ENCODE peak calls at places on chromosome 6, in four cellular contexts. One of them, this sample, is unnamed.

GRCh38 chr6:30544666-30545272 is 11.5 kb downstream of the GNL1 start:
- DNase-seq in brain microvascular endothelial cell: peak
- DNase-seq in AG10803: peak
- DNase-seq in NB4: peak
- DNase-seq in this sample: peak

GRCh38 chr6:139027620-139028182 is 844 bp upstream of the ABRACL start:
- DNase-seq in AG10803: peak
- DNase-seq in NB4: peak
- DNase-seq in brain microvascular endothelial cell: peak
- DNase-seq in this sample: peak

GRCh38 chr6:49264909-49265308 is 198.1 kb downstream of the MMUT start:
- DNase-seq in AG10803: no peak
- DNase-seq in brain microvascular endothelial cell: no peak
- DNase-seq in NB4: no peak
- DNase-seq in this sample: no peak

GRCh38 chr6:152267967-152268845 is 369.0 kb downstream of the SYNE1 start:
- DNase-seq in AG10803: no peak
- DNase-seq in NB4: peak
- DNase-seq in brain microvascular endothelial cell: no peak
- DNase-seq in this sample: peak

GRCh38 chr6:14889172-14889571 is 356.7 kb upstream of the JARID2 start:
- DNase-seq in brain microvascular endothelial cell: peak
- DNase-seq in AG10803: peak
- DNase-seq in NB4: no peak
- DNase-seq in this sample: no peak

GRCh38 chr6:100554228-100554627 is 89.5 kb upstream of the SIM1 start:
- DNase-seq in AG10803: no peak
- DNase-seq in brain microvascular endothelial cell: no peak
- DNase-seq in NB4: no peak
- DNase-seq in this sample: no peak

GRCh38 chr6:2667617-2668016 is 83.1 kb downstream of the MYLK4 start:
- DNase-seq in AG10803: no peak
- DNase-seq in NB4: no peak
- DNase-seq in brain microvascular endothelial cell: no peak
- DNase-seq in this sample: no peak

GRCh38 chr6:127858992-127859391 is 41.9 kb downstream of the THEMIS start:
- DNase-seq in NB4: no peak
- DNase-seq in AG10803: no peak
- DNase-seq in brain microvascular endothelial cell: no peak
- DNase-seq in this sample: no peak

GRCh38 chr6:27651371-27651732 is 178.4 kb upstream of the ZNF184 start:
- DNase-seq in brain microvascular endothelial cell: peak
- DNase-seq in AG10803: no peak
- DNase-seq in NB4: no peak
- DNase-seq in this sample: no peak

GRCh38 chr6:169539176-169539897 is 162.5 kb downstream of the WDR27 start:
- DNase-seq in brain microvascular endothelial cell: peak
- DNase-seq in NB4: no peak
- DNase-seq in AG10803: no peak
- DNase-seq in this sample: no peak

GRCh38 chr6:94099072-94099471 is 679.7 kb upstream of the EPHA7 start:
- DNase-seq in brain microvascular endothelial cell: no peak
- DNase-seq in NB4: no peak
- DNase-seq in AG10803: no peak
- DNase-seq in this sample: no peak

GRCh38 chr6:134174790-134175531 is 122.5 kb upstream of the SLC2A12 start:
- DNase-seq in AG10803: peak
- DNase-seq in NB4: peak
- DNase-seq in brain microvascular endothelial cell: peak
- DNase-seq in this sample: peak

GRCh38 chr6:44667668-44668390 is 280.3 kb downstream of the CDC5L start:
- DNase-seq in AG10803: no peak
- DNase-seq in NB4: peak
- DNase-seq in brain microvascular endothelial cell: no peak
- DNase-seq in this sample: no peak

GRCh38 chr6:25441658-25442276 is 162.6 kb downstream of the CARMIL1 start:
- DNase-seq in brain microvascular endothelial cell: no peak
- DNase-seq in AG10803: no peak
- DNase-seq in NB4: no peak
- DNase-seq in this sample: no peak

GRCh38 chr6:34273242-34273805 is 24.5 kb upstream of the SMIM29 start:
- DNase-seq in AG10803: peak
- DNase-seq in NB4: peak
- DNase-seq in brain microvascular endothelial cell: peak
- DNase-seq in this sample: peak

GRCh38 chr6:4667591-4667990 is 108.6 kb upstream of the CDYL start:
- DNase-seq in AG10803: no peak
- DNase-seq in NB4: no peak
- DNase-seq in brain microvascular endothelial cell: no peak
- DNase-seq in this sample: no peak

GRCh38 chr6:111625511-111626331 is 20.0 kb upstream of the TRAF3IP2 start:
- DNase-seq in brain microvascular endothelial cell: peak
- DNase-seq in AG10803: peak
- DNase-seq in NB4: no peak
- DNase-seq in this sample: no peak

GRCh38 chr6:120058410-120058809 is 708.8 kb upstream of the MAN1A1 start:
- DNase-seq in NB4: no peak
- DNase-seq in AG10803: no peak
- DNase-seq in brain microvascular endothelial cell: no peak
- DNase-seq in this sample: no peak

GRCh38 chr6:120055071-120055470 is 705.5 kb upstream of the MAN1A1 start:
- DNase-seq in brain microvascular endothelial cell: no peak
- DNase-seq in NB4: no peak
- DNase-seq in AG10803: no peak
- DNase-seq in this sample: no peak

GRCh38 chr6:120056085-120056484 is 706.5 kb upstream of the MAN1A1 start:
- DNase-seq in brain microvascular endothelial cell: no peak
- DNase-seq in AG10803: no peak
- DNase-seq in NB4: peak
- DNase-seq in this sample: peak
- TF ChIP-seq CTCF in brain microvascular endothelial cell: peak
- TF ChIP-seq CTCF in AG10803: peak
- TF ChIP-seq CTCF in NB4: peak
- TF ChIP-seq CTCF in this sample: peak

GRCh38 chr6:167750956-167751358 is 75.8 kb upstream of the AFDN start:
- DNase-seq in AG10803: no peak
- DNase-seq in brain microvascular endothelial cell: no peak
- DNase-seq in NB4: no peak
- DNase-seq in this sample: no peak
- TF ChIP-seq CTCF in AG10803: no peak
- TF ChIP-seq CTCF in brain microvascular endothelial cell: no peak
- TF ChIP-seq CTCF in NB4: no peak
- TF ChIP-seq CTCF in this sample: no peak

DNA sequence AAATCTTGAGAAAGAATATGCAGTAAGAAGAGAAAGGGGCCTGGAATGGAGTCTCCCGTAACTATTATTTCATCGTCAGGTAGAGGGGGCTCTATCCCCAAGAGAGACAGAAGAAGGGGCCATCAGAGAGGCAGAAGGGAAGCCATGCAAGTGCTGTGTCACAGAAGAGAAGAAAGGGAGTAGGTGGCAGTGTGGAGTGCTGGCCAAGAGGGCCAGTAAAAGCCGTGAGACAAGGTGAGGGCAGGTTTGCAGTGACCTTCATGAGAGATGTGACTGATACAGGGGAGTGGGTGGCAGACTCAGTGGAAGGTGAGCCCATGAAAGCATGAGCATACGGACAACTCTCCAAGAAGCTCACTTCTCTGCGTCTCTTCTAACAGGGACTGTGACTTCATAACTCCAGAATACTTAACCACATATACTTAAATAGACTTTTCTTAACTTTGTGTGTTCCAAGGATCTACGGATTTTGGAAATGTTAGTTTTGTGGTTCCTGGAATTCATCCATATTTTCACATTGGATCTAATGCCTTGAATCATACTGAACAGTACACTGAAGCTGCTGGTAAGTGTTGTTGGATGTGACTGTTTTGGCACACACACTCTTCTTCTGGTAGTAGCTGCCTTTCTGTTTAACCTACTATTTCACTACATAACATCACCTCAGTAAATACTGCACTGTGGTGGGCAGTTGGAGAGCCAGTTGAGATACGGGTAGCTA is 15.6 kb downstream of the PM20D2 start:
- DNase-seq in AG10803: no peak
- DNase-seq in brain microvascular endothelial cell: no peak
- DNase-seq in NB4: no peak
- DNase-seq in this sample: no peak
- TF ChIP-seq CTCF in AG10803: no peak
- TF ChIP-seq CTCF in brain microvascular endothelial cell: no peak
- TF ChIP-seq CTCF in NB4: no peak
- TF ChIP-seq CTCF in this sample: no peak

DNA sequence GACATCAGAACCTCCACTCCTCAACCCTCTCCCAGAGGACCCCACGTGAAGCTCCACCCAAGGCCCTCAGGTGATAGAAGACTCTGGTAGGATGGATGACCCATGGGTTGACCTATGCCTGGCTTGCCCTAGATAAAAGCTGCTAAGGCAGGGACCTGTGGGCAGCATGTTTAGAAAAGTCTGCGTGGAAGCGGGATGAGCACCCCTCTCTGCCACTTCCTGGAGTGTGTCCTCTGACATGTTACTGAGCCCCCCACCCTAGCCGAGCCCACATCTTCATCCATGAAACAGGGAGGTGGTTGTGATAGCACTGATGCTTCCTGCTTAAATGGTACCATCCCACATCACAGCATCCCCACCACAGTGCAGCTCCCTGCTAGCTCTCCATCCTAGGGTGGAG is 21.8 kb downstream of the MOCS1 start:
- DNase-seq in AG10803: no peak
- DNase-seq in brain microvascular endothelial cell: no peak
- DNase-seq in NB4: no peak
- DNase-seq in this sample: no peak
- TF ChIP-seq CTCF in AG10803: no peak
- TF ChIP-seq CTCF in brain microvascular endothelial cell: no peak
- TF ChIP-seq CTCF in NB4: no peak
- TF ChIP-seq CTCF in this sample: no peak

GRCh38 chr6:136037885-136038460 is 186.5 kb downstream of the PDE7B start:
- DNase-seq in NB4: no peak
- DNase-seq in AG10803: peak
- DNase-seq in brain microvascular endothelial cell: no peak
- DNase-seq in this sample: no peak
- TF ChIP-seq CTCF in NB4: no peak
- TF ChIP-seq CTCF in AG10803: peak
- TF ChIP-seq CTCF in brain microvascular endothelial cell: peak
- TF ChIP-seq CTCF in this sample: no peak

GRCh38 chr6:107185570-107185969 is 70.3 kb upstream of the BEND3 start:
- DNase-seq in brain microvascular endothelial cell: peak
- DNase-seq in AG10803: no peak
- DNase-seq in NB4: no peak
- DNase-seq in this sample: no peak
- TF ChIP-seq CTCF in brain microvascular endothelial cell: peak
- TF ChIP-seq CTCF in AG10803: no peak
- TF ChIP-seq CTCF in NB4: no peak
- TF ChIP-seq CTCF in this sample: no peak